ENCODE peak calls at places on chromosomes 13 and 19, in five cellular contexts. One of them, this sample, is unnamed.

GRCh38 chr19:408441-409005 is 424 bp downstream of the C2CD4C start:
- DNase-seq in stimulated activated CD4-positive, alpha-beta T cell treated with anti-CD3 and anti-CD28 coated beads, Interleukin-1b, Interleukin-23, amount 100 ng/mL, for 24 hours: no peak
- DNase-seq in Ammon's horn: no peak
- DNase-seq in CD8-positive, alpha-beta memory T cell: no peak
- DNase-seq in T1000: no peak
- DNase-seq in this sample: no peak

GRCh38 chr19:15280048-15280725 is 47.9 kb upstream of the EPHX3 start:
- DNase-seq in stimulated activated CD4-positive, alpha-beta T cell treated with anti-CD3 and anti-CD28 coated beads, Interleukin-1b, Interleukin-23, amount 100 ng/mL, for 24 hours: no peak
- DNase-seq in Ammon's horn: no peak
- DNase-seq in T1000: no peak
- DNase-seq in CD8-positive, alpha-beta memory T cell: no peak
- DNase-seq in this sample: no peak

GRCh38 chr13:70310720-70311119 is 202.5 kb upstream of the KLHL1 start:
- DNase-seq in CD8-positive, alpha-beta memory T cell: no peak
- DNase-seq in Ammon's horn: peak; percentile 37
- DNase-seq in T1000: no peak
- DNase-seq in stimulated activated CD4-positive, alpha-beta T cell treated with anti-CD3 and anti-CD28 coated beads, Interleukin-1b, Interleukin-23, amount 100 ng/mL, for 24 hours: no peak
- DNase-seq in this sample: peak; percentile 24

GRCh38 chr13:112128052-112128610 is 61.2 kb downstream of the SOX1 start:
- DNase-seq in Ammon's horn: no peak
- DNase-seq in T1000: no peak
- DNase-seq in stimulated activated CD4-positive, alpha-beta T cell treated with anti-CD3 and anti-CD28 coated beads, Interleukin-1b, Interleukin-23, amount 100 ng/mL, for 24 hours: no peak
- DNase-seq in CD8-positive, alpha-beta memory T cell: no peak
- DNase-seq in this sample: no peak

GRCh38 chr19:50431343-50432220 is 1.1 kb upstream of the MYBPC2 start:
- DNase-seq in stimulated activated CD4-positive, alpha-beta T cell treated with anti-CD3 and anti-CD28 coated beads, Interleukin-1b, Interleukin-23, amount 100 ng/mL, for 24 hours: peak; percentile 82
- DNase-seq in T1000: peak; percentile 52
- DNase-seq in CD8-positive, alpha-beta memory T cell: peak; percentile 87
- DNase-seq in Ammon's horn: peak; percentile 92
- DNase-seq in this sample: peak; percentile 96

GRCh38 chr13:40440990-40441820 is 225.2 kb downstream of the FOXO1 start:
- DNase-seq in T1000: no peak
- DNase-seq in Ammon's horn: peak; percentile 85
- DNase-seq in CD8-positive, alpha-beta memory T cell: no peak
- DNase-seq in stimulated activated CD4-positive, alpha-beta T cell treated with anti-CD3 and anti-CD28 coated beads, Interleukin-1b, Interleukin-23, amount 100 ng/mL, for 24 hours: no peak
- DNase-seq in this sample: no peak

GRCh38 chr13:109009756-109010155 is 380.3 kb downstream of the MYO16 start:
- DNase-seq in CD8-positive, alpha-beta memory T cell: no peak
- DNase-seq in stimulated activated CD4-positive, alpha-beta T cell treated with anti-CD3 and anti-CD28 coated beads, Interleukin-1b, Interleukin-23, amount 100 ng/mL, for 24 hours: no peak
- DNase-seq in T1000: no peak
- DNase-seq in Ammon's horn: no peak
- DNase-seq in this sample: no peak

GRCh38 chr13:27266937-27267336 is 3.7 kb upstream of the RASL11A start:
- DNase-seq in CD8-positive, alpha-beta memory T cell: no peak
- DNase-seq in Ammon's horn: no peak
- DNase-seq in T1000: no peak
- DNase-seq in stimulated activated CD4-positive, alpha-beta T cell treated with anti-CD3 and anti-CD28 coated beads, Interleukin-1b, Interleukin-23, amount 100 ng/mL, for 24 hours: no peak
- DNase-seq in this sample: no peak

GRCh38 chr19:45184115-45184514 is 5.5 kb downstream of the BLOC1S3 start:
- DNase-seq in stimulated activated CD4-positive, alpha-beta T cell treated with anti-CD3 and anti-CD28 coated beads, Interleukin-1b, Interleukin-23, amount 100 ng/mL, for 24 hours: no peak
- DNase-seq in T1000: no peak
- DNase-seq in Ammon's horn: no peak
- DNase-seq in CD8-positive, alpha-beta memory T cell: no peak
- DNase-seq in this sample: no peak

GRCh38 chr19:58558066-58558622 is at the start of gene UBE2M:
- DNase-seq in stimulated activated CD4-positive, alpha-beta T cell treated with anti-CD3 and anti-CD28 coated beads, Interleukin-1b, Interleukin-23, amount 100 ng/mL, for 24 hours: no peak
- DNase-seq in T1000: no peak
- DNase-seq in CD8-positive, alpha-beta memory T cell: no peak
- DNase-seq in Ammon's horn: no peak
- DNase-seq in this sample: peak; percentile 57

GRCh38 chr13:28568286-28568685 is 73.4 kb upstream of the FLT1 start:
- DNase-seq in Ammon's horn: peak; percentile 62
- DNase-seq in stimulated activated CD4-positive, alpha-beta T cell treated with anti-CD3 and anti-CD28 coated beads, Interleukin-1b, Interleukin-23, amount 100 ng/mL, for 24 hours: no peak
- DNase-seq in CD8-positive, alpha-beta memory T cell: no peak
- DNase-seq in T1000: no peak
- DNase-seq in this sample: no peak

GRCh38 chr13:112951674-112952371 is 17.2 kb upstream of the MCF2L start:
- DNase-seq in stimulated activated CD4-positive, alpha-beta T cell treated with anti-CD3 and anti-CD28 coated beads, Interleukin-1b, Interleukin-23, amount 100 ng/mL, for 24 hours: no peak
- DNase-seq in CD8-positive, alpha-beta memory T cell: no peak
- DNase-seq in Ammon's horn: no peak
- DNase-seq in T1000: no peak
- DNase-seq in this sample: no peak

GRCh38 chr19:37914908-37915307 is 7.9 kb downstream of the SIPA1L3 start:
- DNase-seq in T1000: no peak
- DNase-seq in Ammon's horn: no peak
- DNase-seq in CD8-positive, alpha-beta memory T cell: no peak
- DNase-seq in stimulated activated CD4-positive, alpha-beta T cell treated with anti-CD3 and anti-CD28 coated beads, Interleukin-1b, Interleukin-23, amount 100 ng/mL, for 24 hours: no peak
- DNase-seq in this sample: no peak

GRCh38 chr19:3945838-3946237 is 13.0 kb downstream of the NMRK2 start:
- DNase-seq in Ammon's horn: no peak
- DNase-seq in CD8-positive, alpha-beta memory T cell: no peak
- DNase-seq in stimulated activated CD4-positive, alpha-beta T cell treated with anti-CD3 and anti-CD28 coated beads, Interleukin-1b, Interleukin-23, amount 100 ng/mL, for 24 hours: no peak
- DNase-seq in T1000: no peak
- DNase-seq in this sample: no peak

GRCh38 chr13:57612568-57612967 is 19.0 kb upstream of the PCDH17 start:
- DNase-seq in Ammon's horn: no peak
- DNase-seq in stimulated activated CD4-positive, alpha-beta T cell treated with anti-CD3 and anti-CD28 coated beads, Interleukin-1b, Interleukin-23, amount 100 ng/mL, for 24 hours: no peak
- DNase-seq in T1000: no peak
- DNase-seq in CD8-positive, alpha-beta memory T cell: no peak
- DNase-seq in this sample: no peak

GRCh38 chr19:35318679-35319448 is 10.1 kb upstream of the CD22 start:
- DNase-seq in Ammon's horn: peak; percentile 81
- DNase-seq in CD8-positive, alpha-beta memory T cell: no peak
- DNase-seq in T1000: peak; percentile 92
- DNase-seq in stimulated activated CD4-positive, alpha-beta T cell treated with anti-CD3 and anti-CD28 coated beads, Interleukin-1b, Interleukin-23, amount 100 ng/mL, for 24 hours: no peak
- DNase-seq in this sample: no peak

GRCh38 chr13:73464758-73465628 is 406.2 kb downstream of the KLF5 start:
- DNase-seq in Ammon's horn: no peak
- DNase-seq in stimulated activated CD4-positive, alpha-beta T cell treated with anti-CD3 and anti-CD28 coated beads, Interleukin-1b, Interleukin-23, amount 100 ng/mL, for 24 hours: no peak
- DNase-seq in T1000: no peak
- DNase-seq in CD8-positive, alpha-beta memory T cell: no peak
- DNase-seq in this sample: no peak

GRCh38 chr13:45249662-45250061 is 48.8 kb upstream of the KCTD4 start:
- DNase-seq in Ammon's horn: no peak
- DNase-seq in T1000: no peak
- DNase-seq in stimulated activated CD4-positive, alpha-beta T cell treated with anti-CD3 and anti-CD28 coated beads, Interleukin-1b, Interleukin-23, amount 100 ng/mL, for 24 hours: no peak
- DNase-seq in CD8-positive, alpha-beta memory T cell: no peak
- DNase-seq in this sample: no peak

GRCh38 chr19:11191273-11191755 is 6.0 kb downstream of the KANK2 start:
- DNase-seq in stimulated activated CD4-positive, alpha-beta T cell treated with anti-CD3 and anti-CD28 coated beads, Interleukin-1b, Interleukin-23, amount 100 ng/mL, for 24 hours: no peak
- DNase-seq in Ammon's horn: no peak
- DNase-seq in CD8-positive, alpha-beta memory T cell: no peak
- DNase-seq in T1000: peak; percentile 80
- DNase-seq in this sample: no peak

GRCh38 chr19:46670874-46671273 is 9.9 kb upstream of the DACT3 start:
- DNase-seq in T1000: no peak
- DNase-seq in CD8-positive, alpha-beta memory T cell: no peak
- DNase-seq in stimulated activated CD4-positive, alpha-beta T cell treated with anti-CD3 and anti-CD28 coated beads, Interleukin-1b, Interleukin-23, amount 100 ng/mL, for 24 hours: no peak
- DNase-seq in Ammon's horn: no peak
- DNase-seq in this sample: no peak

GRCh38 chr19:12544401-12544876 is 6.8 kb downstream of the ZNF564 start:
- DNase-seq in CD8-positive, alpha-beta memory T cell: no peak
- DNase-seq in Ammon's horn: peak; percentile 28
- DNase-seq in T1000: no peak
- DNase-seq in stimulated activated CD4-positive, alpha-beta T cell treated with anti-CD3 and anti-CD28 coated beads, Interleukin-1b, Interleukin-23, amount 100 ng/mL, for 24 hours: no peak
- DNase-seq in this sample: no peak

GRCh38 chr19:5567360-5567970 is at the start of gene TINCR:
- DNase-seq in Ammon's horn: no peak
- DNase-seq in CD8-positive, alpha-beta memory T cell: no peak
- DNase-seq in stimulated activated CD4-positive, alpha-beta T cell treated with anti-CD3 and anti-CD28 coated beads, Interleukin-1b, Interleukin-23, amount 100 ng/mL, for 24 hours: no peak
- DNase-seq in T1000: no peak
- DNase-seq in this sample: peak; percentile 47

GRCh38 chr19:47110521-47111080 is 3.0 kb downstream of the ZC3H4 start:
- DNase-seq in stimulated activated CD4-positive, alpha-beta T cell treated with anti-CD3 and anti-CD28 coated beads, Interleukin-1b, Interleukin-23, amount 100 ng/mL, for 24 hours: no peak
- DNase-seq in T1000: no peak
- DNase-seq in Ammon's horn: no peak
- DNase-seq in CD8-positive, alpha-beta memory T cell: peak; percentile 56
- DNase-seq in this sample: no peak

GRCh38 chr13:110644892-110645521 is 29.7 kb downstream of the NAXD start:
- DNase-seq in T1000: no peak
- DNase-seq in stimulated activated CD4-positive, alpha-beta T cell treated with anti-CD3 and anti-CD28 coated beads, Interleukin-1b, Interleukin-23, amount 100 ng/mL, for 24 hours: no peak
- DNase-seq in Ammon's horn: peak; percentile 83
- DNase-seq in CD8-positive, alpha-beta memory T cell: peak; percentile 56
- DNase-seq in this sample: peak; percentile 49

GRCh38 chr13:94534171-94534570 is 54.7 kb upstream of the DCT start:
- DNase-seq in stimulated activated CD4-positive, alpha-beta T cell treated with anti-CD3 and anti-CD28 coated beads, Interleukin-1b, Interleukin-23, amount 100 ng/mL, for 24 hours: no peak
- DNase-seq in T1000: no peak
- DNase-seq in Ammon's horn: no peak
- DNase-seq in CD8-positive, alpha-beta memory T cell: no peak
- DNase-seq in this sample: no peak

GRCh38 chr13:111315347-111315995 is 5.0 kb upstream of the TEX29 start:
- DNase-seq in CD8-positive, alpha-beta memory T cell: no peak
- DNase-seq in Ammon's horn: no peak
- DNase-seq in T1000: no peak
- DNase-seq in stimulated activated CD4-positive, alpha-beta T cell treated with anti-CD3 and anti-CD28 coated beads, Interleukin-1b, Interleukin-23, amount 100 ng/mL, for 24 hours: no peak
- DNase-seq in this sample: no peak